ENCODE peak calls at places on chromosomes 6 and 20, in eight cellular contexts. K is lower leg skin; L is fibroblast of pulmonary artery; R is breast epithelium; S is psoas muscle; F is GM06990; N is CD8-positive, alpha-beta T cell; J is CD4-positive, alpha-beta T cell. D is an unnamed sample.

GRCh38 chr6:132298344-132298949 is 102.8 kb downstream of the MOXD1 start:
- DNase-seq in F (no peak), N (no peak), R (no peak), K (no peak), S (no peak), J (no peak), L (peak), D (no peak)

GRCh38 chr6:137958809-137959565 is 91.9 kb downstream of the TNFAIP3 start:
- DNase-seq in R (no peak), J (no peak), L (peak), S (no peak), N (no peak), K (no peak), F (no peak), D (no peak)

GRCh38 chr6:30127238-30128093 is 8.5 kb upstream of the TRIM40 start:
- DNase-seq in R (no peak), K (no peak), L (no peak), S (no peak), N (no peak), F (no peak), J (no peak), D (no peak)

GRCh38 chr6:56432194-56432593 is 184.8 kb upstream of the COL21A1 start:
- DNase-seq in R (no peak), J (no peak), N (no peak), K (no peak), S (no peak), L (no peak), F (no peak), D (no peak)

GRCh38 chr6:26025047-26025893 is 62.0 kb upstream of the HFE start:
- DNase-seq in L (peak), S (no peak), K (no peak), J (no peak), N (no peak), F (no peak), R (no peak), D (no peak)

GRCh38 chr6:73579851-73580246 is 59.0 kb upstream of the EEF1A1 start:
- DNase-seq in J (no peak), R (no peak), S (no peak), N (no peak), F (no peak), K (no peak), L (peak), D (no peak)

GRCh38 chr6:36028887-36029324 is 1.3 kb downstream of the MAPK14 start:
- DNase-seq in N (peak), F (peak), L (peak), S (peak), J (peak), R (no peak), K (peak), D (no peak)

GRCh38 chr6:142900467-142900961 is 44.5 kb downstream of the HIVEP2 start:
- DNase-seq in L (peak), F (no peak), K (no peak), S (no peak), N (no peak), R (no peak), J (no peak), D (no peak)

GRCh38 chr20:2276015-2276414 is 19.8 kb upstream of the TGM3 start:
- DNase-seq in J (no peak), S (no peak), L (no peak), K (no peak), F (no peak), R (no peak), N (no peak), D (no peak)

GRCh38 chr6:34592208-34592952 is 36.3 kb upstream of the SPDEF start:
- DNase-seq in J (no peak), L (no peak), F (no peak), K (no peak), N (no peak), S (no peak), R (no peak), D (no peak)

GRCh38 chr20:44891826-44892225 is 6.3 kb downstream of the YWHAB start:
- DNase-seq in K (no peak), L (no peak), J (no peak), S (no peak), N (no peak), F (no peak), R (no peak), D (no peak)

GRCh38 chr6:54614499-54615195 is 231.9 kb upstream of the FAM83B start:
- DNase-seq in R (no peak), L (no peak), S (peak), F (no peak), N (no peak), K (no peak), J (no peak), D (no peak)

GRCh38 chr6:111872521-111873177 is 603 bp downstream of the FYN start:
- DNase-seq in N (peak), R (no peak), F (peak), S (peak), K (peak), J (peak), L (peak), D (peak)
- TF ChIP-seq CTCF in N (peak), R (no peak), F (no peak), S (no peak), K (no peak), J (no peak), L (no peak), D (no peak)

GRCh38 chr6:31874836-31875572 is 3.8 kb downstream of the SLC44A4 start:
- DNase-seq in S (no peak), J (no peak), N (no peak), K (no peak), R (no peak), L (no peak), F (no peak), D (no peak)

GRCh38 chr6:31874084-31874670 is 4.6 kb downstream of the SLC44A4 start:
- DNase-seq in S (no peak), J (no peak), R (no peak), F (no peak), N (no peak), L (no peak), K (no peak), D (no peak)

GRCh38 chr6:31865205-31866118 is 2.8 kb upstream of the NEU1 start:
- DNase-seq in K (no peak), R (no peak), N (no peak), F (no peak), J (no peak), S (no peak), L (no peak), D (no peak)

GRCh38 chr6:31871068-31871659 is 7.6 kb downstream of the SLC44A4 start:
- DNase-seq in R (no peak), F (no peak), K (no peak), J (no peak), L (peak), N (no peak), S (no peak), D (no peak)

DNA sequence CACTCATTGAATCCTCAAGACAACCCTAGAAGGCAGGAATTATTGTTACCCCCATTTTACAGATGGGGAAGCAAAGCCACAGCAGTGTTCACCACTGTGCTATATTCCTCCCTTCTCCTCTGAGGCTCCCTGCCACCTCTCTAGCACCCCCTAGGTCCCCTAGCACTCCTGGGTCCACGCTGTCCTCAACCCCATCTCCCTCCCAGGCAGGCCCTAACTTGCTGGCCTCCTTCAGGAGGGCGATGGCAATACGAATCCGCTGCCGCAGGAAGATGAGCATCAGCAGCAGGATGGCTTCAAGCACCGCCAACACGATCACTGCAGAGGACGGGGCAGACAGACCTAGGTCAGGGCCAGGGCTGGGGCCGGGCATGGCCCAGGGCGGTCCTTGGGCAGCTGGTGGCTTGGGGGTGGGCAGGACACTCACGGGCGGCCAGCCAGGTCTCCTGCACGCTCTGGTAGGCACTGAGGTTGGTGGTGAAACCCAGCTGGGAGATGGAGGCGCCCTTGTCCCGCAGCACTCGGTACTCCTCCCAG is 7.8 kb upstream of the NEU1 start:
- DNase-seq in J (no peak), N (no peak), K (no peak), R (no peak), F (no peak), L (no peak), S (peak), D (no peak)
- TF ChIP-seq CTCF in J (no peak), N (no peak), K (no peak), R (no peak), F (no peak), L (no peak), S (no peak), D (no peak)

GRCh38 chr6:109788687-109789086 is 97.6 kb downstream of the FIG4 start:
- DNase-seq in R (no peak), J (no peak), L (no peak), S (no peak), N (no peak), F (no peak), K (no peak), D (no peak)

GRCh38 chr6:109787312-109787711 is 96.2 kb downstream of the FIG4 start:
- DNase-seq in F (no peak), S (no peak), J (no peak), K (no peak), N (no peak), L (no peak), R (no peak), D (no peak)

GRCh38 chr6:109781001-109781400 is 89.9 kb downstream of the FIG4 start:
- DNase-seq in J (no peak), F (no peak), L (no peak), N (no peak), R (no peak), K (no peak), S (no peak), D (no peak)

GRCh38 chr6:109782401-109783046 is 91.4 kb downstream of the FIG4 start:
- DNase-seq in L (no peak), K (no peak), F (no peak), S (no peak), J (no peak), R (no peak), N (no peak), D (no peak)

GRCh38 chr6:109783245-109783990 is 92.3 kb downstream of the FIG4 start:
- DNase-seq in N (no peak), K (no peak), L (peak), R (no peak), F (no peak), J (no peak), S (no peak), D (no peak)
- TF ChIP-seq CTCF in N (no peak), K (no peak), L (peak), R (no peak), F (peak), J (no peak), S (peak), D (peak)

DNA sequence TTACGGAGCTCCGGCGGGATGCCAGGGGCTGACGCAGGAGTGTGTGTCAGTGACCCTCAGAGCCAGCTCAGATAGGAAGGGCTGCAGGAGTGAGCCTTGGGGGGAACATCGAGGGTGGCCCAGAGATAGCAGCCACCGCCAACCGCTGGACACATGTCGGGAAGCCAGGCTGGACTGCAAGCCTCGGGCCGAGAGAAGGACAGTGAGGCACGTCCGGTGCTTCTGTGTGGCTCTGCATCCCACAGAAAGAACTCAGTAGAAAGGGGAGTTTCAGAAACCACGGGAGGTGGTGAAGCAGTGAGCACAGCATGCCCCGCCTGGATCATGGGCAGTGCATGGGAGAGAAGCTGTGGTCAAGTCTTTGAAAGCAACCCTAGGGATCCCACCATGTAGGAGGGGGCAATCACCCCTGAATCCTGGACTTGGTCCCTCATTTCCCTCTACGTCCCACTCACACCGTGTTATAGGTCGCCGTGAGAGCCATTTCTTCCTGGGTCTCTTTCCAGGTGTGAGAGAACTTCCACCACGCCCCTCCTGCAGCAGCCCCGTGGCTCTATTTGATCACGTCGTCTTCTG is 383.7 kb upstream of the CDH4 start:
- DNase-seq in F (no peak), K (peak), S (no peak), N (no peak), L (no peak), J (no peak), R (no peak), D (no peak)
- TF ChIP-seq CTCF in F (no peak), K (no peak), S (no peak), N (no peak), L (no peak), J (no peak), R (no peak), D (no peak)

GRCh38 chr6:144482142-144482541 is 197.0 kb downstream of the UTRN start:
- DNase-seq in F (peak), K (peak), S (peak), L (peak), J (peak), R (peak), N (peak), D (peak)
- TF ChIP-seq CTCF in F (peak), K (no peak), S (peak), L (peak), J (peak), R (peak), N (peak), D (peak)

DNA sequence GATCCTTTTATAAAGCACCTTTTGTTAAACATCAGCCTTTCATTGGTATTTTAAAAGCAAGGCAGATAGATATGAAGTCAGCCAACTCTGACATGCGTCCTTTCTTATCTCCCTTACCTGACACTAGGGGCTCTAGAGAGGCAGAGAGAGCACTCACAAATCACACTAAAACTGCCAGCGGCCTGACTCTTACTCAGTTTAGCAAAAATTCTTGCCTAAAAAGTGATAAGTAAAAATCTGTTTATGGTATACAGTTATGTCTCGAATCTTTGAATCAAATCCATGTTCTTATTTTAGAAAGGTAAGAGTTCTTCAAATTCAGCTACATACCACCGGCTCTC is 10.4 kb upstream of the TDRD6 start:
- DNase-seq in R (no peak), L (no peak), F (no peak), J (no peak), S (no peak), K (no peak), N (no peak), D (no peak)
- TF ChIP-seq CTCF in R (no peak), L (peak), F (peak), J (no peak), S (no peak), K (no peak), N (no peak), D (peak)

GRCh38 chr6:37783831-37784584 is 35.5 kb upstream of the ZFAND3 start:
- DNase-seq in N (no peak), J (no peak), S (peak), L (peak), F (peak), K (peak), R (no peak), D (no peak)
- TF ChIP-seq CTCF in N (no peak), J (no peak), S (no peak), L (no peak), F (no peak), K (no peak), R (no peak), D (peak)

GRCh38 chr6:111727798-111728197 is 122.1 kb upstream of the TRAF3IP2 start:
- DNase-seq in F (no peak), J (no peak), L (peak), S (no peak), R (no peak), N (no peak), K (no peak), D (no peak)
- TF ChIP-seq CTCF in F (peak), J (no peak), L (peak), S (no peak), R (peak), N (peak), K (no peak), D (peak)

D was measured in progenitor cell of endocrine pancreas.